ENCODE peak calls at places on chromosomes 2 and 18, in nine cellular contexts. N, G, E, V, I, A, B, T and X are unnamed samples.

GRCh38 chr18:27400001-27400400 is 214.9 kb upstream of the CHST9 start:
- DNase-seq in N (no peak), G (no peak), E (no peak), V (no peak), I (no peak), A (no peak), B (no peak), T (peak; percentile 37), X (no peak)

GRCh38 chr2:111169268-111169667 is 48.6 kb downstream of the BCL2L11 start:
- DNase-seq in N (no peak), G (no peak), E (no peak), V (no peak), I (no peak), A (no peak), B (no peak), T (no peak), X (no peak)

GRCh38 chr18:44682871-44683221 is 2.2 kb downstream of the SETBP1 start:
- DNase-seq in N (no peak), G (no peak), E (peak; percentile 76), V (peak; percentile 30), I (no peak), A (no peak), B (no peak), T (peak; percentile 62), X (no peak)

GRCh38 chr18:59096098-59096779 is 43.4 kb upstream of the SEC11C start:
- DNase-seq in N (no peak), G (no peak), E (no peak), V (no peak), I (no peak), A (no peak), B (no peak), T (peak; percentile 48), X (no peak)

GRCh38 chr18:35634376-35634775 is 52.8 kb downstream of the GALNT1 start:
- DNase-seq in N (no peak), G (no peak), E (no peak), V (no peak), I (no peak), A (no peak), B (no peak), T (no peak), X (no peak)

GRCh38 chr2:240390091-240391073 is 45.1 kb upstream of the GPC1 start:
- DNase-seq in N (no peak), G (peak; percentile 40), E (no peak), V (no peak), I (peak; percentile 41), A (no peak), B (no peak), T (no peak), X (no peak)

GRCh38 chr2:235864746-235865535 is 303.2 kb downstream of the GBX2 start:
- DNase-seq in N (no peak), G (no peak), E (no peak), V (no peak), I (no peak), A (peak; percentile 13), B (no peak), T (peak; percentile 55), X (no peak)

GRCh38 chr2:66428986-66429612 is 5.8 kb upstream of the MEIS1 start:
- DNase-seq in N (no peak), G (no peak), E (peak; percentile 80), V (peak; percentile 27), I (no peak), A (peak; percentile 79), B (no peak), T (peak; percentile 85), X (no peak)

GRCh38 chr2:159094173-159094737 is 125.8 kb downstream of the TANC1 start:
- DNase-seq in N (peak; percentile 72), G (no peak), E (no peak), V (no peak), I (peak; percentile 46), A (peak; percentile 68), B (peak; percentile 54), T (no peak), X (no peak)

GRCh38 chr18:31241900-31242409 is 76.0 kb upstream of the DSG1 start:
- DNase-seq in N (no peak), G (no peak), E (peak; percentile 39), V (peak; percentile 63), I (no peak), A (peak; percentile 16), B (no peak), T (peak; percentile 71), X (no peak)

GRCh38 chr2:88626171-88627054 is 851 bp downstream of the EIF2AK3 start:
- DNase-seq in N (peak; percentile 30), G (peak; percentile 50), E (no peak), V (peak; percentile 27), I (peak; percentile 60), A (no peak), B (peak; percentile 27), T (peak; percentile 69), X (peak; percentile 65)

GRCh38 chr2:191209346-191209745 is 35.9 kb upstream of the MYO1B start:
- DNase-seq in N (no peak), G (no peak), E (no peak), V (no peak), I (no peak), A (peak; percentile 41), B (no peak), T (no peak), X (no peak)

DNA sequence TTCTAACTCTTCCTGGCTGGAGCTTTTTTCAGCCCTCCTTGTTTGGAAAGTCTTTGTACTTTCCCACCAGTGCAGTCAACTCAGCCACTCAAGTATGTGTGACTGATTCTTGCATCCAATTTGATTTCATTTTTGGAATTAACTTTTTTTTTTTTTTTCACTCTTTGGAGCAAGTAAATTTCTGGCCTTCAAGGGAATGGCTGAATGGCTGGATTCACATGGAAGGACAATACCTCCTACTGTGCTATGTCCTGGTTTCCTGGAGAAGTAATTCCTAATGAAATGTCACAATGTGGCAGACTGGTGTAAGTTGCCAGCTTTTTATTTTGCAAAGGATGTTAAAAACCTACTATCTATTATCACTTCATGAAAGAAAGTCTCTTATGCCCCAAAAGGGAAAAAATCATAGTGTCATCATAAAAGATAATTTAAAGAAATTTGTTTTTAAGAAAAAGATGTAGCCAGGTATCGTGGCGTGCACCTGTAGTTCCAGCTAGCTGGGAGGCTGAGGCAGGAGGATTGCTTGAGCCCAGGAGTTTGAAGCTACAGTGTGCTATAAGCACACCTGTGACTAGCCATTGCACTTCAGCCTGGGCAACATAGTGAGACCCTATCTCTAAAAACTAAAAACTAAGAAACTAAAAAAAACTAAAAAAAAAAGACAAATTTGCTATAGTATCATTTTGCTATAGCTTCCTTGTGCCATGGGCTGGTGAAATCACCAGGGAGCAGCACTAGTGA is 76.1 kb upstream of the ZFP36L2 start:
- DNase-seq in N (no peak), G (no peak), E (no peak), V (no peak), I (no peak), A (no peak), B (no peak), T (no peak), X (no peak)
- H3K27ac ChIP-seq in N (no peak overlapping the region), G (no peak overlapping the region), E (no peak overlapping the region), V (no peak overlapping the region), I (no peak overlapping the region), A (no peak overlapping the region), B (peak overlapping the region; percentile 85), T (no peak overlapping the region), X (no peak overlapping the region)

GRCh38 chr2:146541896-146542295 is 1302.9 kb upstream of the ACVR2A start:
- DNase-seq in N (no peak), G (no peak), E (no peak), V (no peak), I (no peak), A (no peak), B (no peak), T (no peak), X (no peak)
- H3K4me3 ChIP-seq in N (no peak overlapping the region), G (no peak overlapping the region), E (no peak overlapping the region), V (no peak overlapping the region), I (no peak overlapping the region), A (no peak overlapping the region), B (no peak overlapping the region), T (no peak overlapping the region), X (no peak overlapping the region)

GRCh38 chr2:175207741-175208438 is 26.4 kb upstream of the ATP5MC3 start:
- DNase-seq in N (peak; percentile 57), G (peak; percentile 49), E (no peak), V (no peak), I (no peak), A (no peak), B (peak; percentile 69), T (no peak), X (no peak)

GRCh38 chr2:175206866-175207265 is 25.4 kb upstream of the ATP5MC3 start:
- DNase-seq in N (no peak), G (no peak), E (no peak), V (no peak), I (no peak), A (no peak), B (no peak), T (no peak), X (no peak)

GRCh38 chr2:175203621-175204496 is 22.3 kb upstream of the ATP5MC3 start:
- DNase-seq in N (peak; percentile 40), G (peak; percentile 62), E (peak; percentile 71), V (peak; percentile 48), I (no peak), A (peak; percentile 47), B (no peak), T (peak; percentile 80), X (peak; percentile 64)

DNA sequence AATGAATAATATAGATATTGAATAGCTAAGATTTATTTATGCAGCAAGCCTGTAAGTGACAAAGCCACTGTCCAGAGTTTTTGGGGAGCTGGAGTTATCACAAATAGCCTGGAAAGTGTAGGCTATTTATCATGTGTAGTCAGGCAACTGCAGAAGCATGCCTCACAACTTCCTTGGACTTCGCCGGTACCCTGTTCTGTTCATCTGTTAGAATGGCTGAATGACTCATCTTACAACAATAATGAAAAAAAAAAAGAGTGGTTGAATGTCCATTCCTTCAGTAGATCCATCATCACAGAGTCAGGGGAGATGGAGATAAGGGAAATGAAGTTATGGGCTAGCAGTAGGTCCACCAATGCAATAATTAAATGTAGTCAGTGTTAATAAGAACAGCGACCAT is 24.0 kb upstream of the ATP5MC3 start:
- DNase-seq in N (no peak), G (no peak), E (no peak), V (no peak), I (no peak), A (peak; percentile 41), B (no peak), T (no peak), X (no peak)
- TF ChIP-seq CTCF in N (no peak), G (no peak), E (no peak), V (no peak), I (no peak), A (no peak), B (no peak), T (no peak), X (no peak)

DNA sequence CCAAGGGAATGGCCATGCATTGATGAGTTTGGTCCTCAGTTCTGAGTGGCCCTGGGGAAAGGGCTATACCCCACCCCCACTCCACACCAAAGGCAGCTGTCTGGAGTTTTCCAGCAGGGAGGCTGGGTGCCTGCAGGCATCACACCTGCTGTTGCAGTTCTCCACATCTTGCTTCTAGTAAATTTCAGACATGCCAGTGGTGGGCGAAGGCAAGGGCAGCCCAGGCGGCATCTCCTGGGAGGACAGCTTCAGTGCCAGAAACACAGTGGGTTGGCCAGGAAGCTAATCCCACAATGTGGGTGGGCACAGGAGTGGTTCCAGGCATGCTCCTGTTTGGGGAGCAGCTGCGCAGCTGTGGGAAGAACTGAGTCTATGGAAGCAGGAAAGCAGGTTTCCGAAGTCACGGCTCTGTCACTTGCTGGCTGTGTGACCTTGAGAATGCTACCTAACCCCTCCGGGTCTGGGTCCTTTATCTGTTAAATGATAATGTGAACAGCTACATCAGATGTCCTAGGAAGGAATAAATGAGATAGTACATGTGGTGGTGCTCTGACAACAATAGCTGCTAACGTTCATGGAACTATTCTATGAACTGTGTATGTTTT is 84.6 kb upstream of the SPTBN1 start:
- DNase-seq in N (no peak), G (no peak), E (no peak), V (no peak), I (no peak), A (no peak), B (no peak), T (no peak), X (no peak)
- H3K27ac ChIP-seq in N (peak overlapping the region; percentile 75), G (no peak overlapping the region), E (no peak overlapping the region), V (no peak overlapping the region), I (peak overlapping the region; percentile 50), A (no peak overlapping the region), B (peak overlapping the region; percentile 92), T (no peak overlapping the region), X (no peak overlapping the region)